ENCODE peak calls at places on chromosomes 11 and 22, in five cellular contexts. U is uterus, X is COLO829, K is memory B cell, N is GM23248. Q is an unnamed sample.

GRCh38 chr22:44405661-44406060 is 92.4 kb downstream of the RTL6 start:
- DNase-seq in U (no peak), X (no peak), K (no peak), N (no peak), Q (peak; percentile 5)

GRCh38 chr11:111945198-111945597 is 8.1 kb downstream of the DIXDC1 start:
- DNase-seq in U (no peak), X (no peak), K (no peak), N (no peak), Q (no peak)

GRCh38 chr11:36409152-36409713 is 100.8 kb downstream of the TRAF6 start:
- DNase-seq in U (no peak), X (no peak), K (no peak), N (no peak), Q (no peak)

GRCh38 chr11:46112961-46113617 is 8.2 kb downstream of the PHF21A start:
- DNase-seq in U (no peak), X (peak; percentile 78), K (no peak), N (peak; percentile 85), Q (no peak)

GRCh38 chr11:92627615-92628201 is 341.7 kb upstream of the MTNR1B start:
- DNase-seq in U (no peak), X (no peak), K (no peak), N (peak; percentile 18), Q (no peak)

GRCh38 chr11:70610561-70610960 is 212.2 kb downstream of the CTTN start:
- DNase-seq in U (no peak), X (no peak), K (no peak), N (no peak), Q (peak; percentile 52)

GRCh38 chr22:26066534-26066933 is 102.7 kb upstream of the SEZ6L start:
- DNase-seq in U (no peak), X (no peak), K (no peak), N (no peak), Q (no peak)

GRCh38 chr11:64102005-64102738 is 63.7 kb downstream of the MACROD1 start:
- DNase-seq in U (no peak), X (no peak), K (no peak), N (no peak), Q (no peak)

GRCh38 chr11:61168858-61169257 is 7.6 kb upstream of the VPS37C start:
- DNase-seq in U (no peak), X (no peak), K (no peak), N (no peak), Q (no peak)

Q was measured in left ventricle myocardium superior.